ENCODE peak calls at places on chromosomes 5 and 9, in seven cellular contexts. One of them, this sample, is unnamed.

GRCh38 chr5:6246820-6247437 is 131.4 kb downstream of the MED10 start:
- DNase-seq in body of pancreas: no peak
- DNase-seq in RWPE2: no peak
- DNase-seq in upper lobe of right lung: no peak
- DNase-seq in tibial nerve: no peak
- DNase-seq in CD8-positive, alpha-beta T cell: no peak
- DNase-seq in AG09319: no peak
- DNase-seq in this sample: no peak

GRCh38 chr5:59725393-59725768 is 168.1 kb downstream of the PDE4D start:
- DNase-seq in body of pancreas: no peak
- DNase-seq in RWPE2: no peak
- DNase-seq in upper lobe of right lung: no peak
- DNase-seq in tibial nerve: no peak
- DNase-seq in CD8-positive, alpha-beta T cell: no peak
- DNase-seq in AG09319: no peak
- DNase-seq in this sample: no peak

GRCh38 chr5:134130239-134130945 is 15.9 kb downstream of the TCF7 start:
- DNase-seq in body of pancreas: no peak
- DNase-seq in RWPE2: peak
- DNase-seq in upper lobe of right lung: peak
- DNase-seq in tibial nerve: no peak
- DNase-seq in CD8-positive, alpha-beta T cell: no peak
- DNase-seq in AG09319: no peak
- DNase-seq in this sample: peak

GRCh38 chr5:83095973-83096539 is 18.7 kb downstream of the XRCC4 start:
- DNase-seq in body of pancreas: no peak
- DNase-seq in RWPE2: peak
- DNase-seq in upper lobe of right lung: no peak
- DNase-seq in tibial nerve: no peak
- DNase-seq in CD8-positive, alpha-beta T cell: no peak
- DNase-seq in AG09319: no peak
- DNase-seq in this sample: no peak

GRCh38 chr9:37097294-37097693 is 23.1 kb upstream of the ZCCHC7 start:
- DNase-seq in body of pancreas: no peak
- DNase-seq in RWPE2: no peak
- DNase-seq in upper lobe of right lung: no peak
- DNase-seq in tibial nerve: no peak
- DNase-seq in CD8-positive, alpha-beta T cell: no peak
- DNase-seq in AG09319: no peak
- DNase-seq in this sample: no peak

GRCh38 chr9:114733814-114734213 is 51.8 kb upstream of the TEX48 start:
- DNase-seq in body of pancreas: no peak
- DNase-seq in RWPE2: peak
- DNase-seq in upper lobe of right lung: no peak
- DNase-seq in tibial nerve: no peak
- DNase-seq in CD8-positive, alpha-beta T cell: no peak
- DNase-seq in AG09319: no peak
- DNase-seq in this sample: no peak

GRCh38 chr9:32426278-32426939 is 42.0 kb downstream of the ACO1 start:
- DNase-seq in body of pancreas: peak
- DNase-seq in RWPE2: no peak
- DNase-seq in upper lobe of right lung: peak
- DNase-seq in tibial nerve: no peak
- DNase-seq in CD8-positive, alpha-beta T cell: no peak
- DNase-seq in AG09319: peak
- DNase-seq in this sample: no peak

GRCh38 chr9:2230362-2230761 is 215.2 kb downstream of the SMARCA2 start:
- DNase-seq in body of pancreas: no peak
- DNase-seq in RWPE2: no peak
- DNase-seq in upper lobe of right lung: no peak
- DNase-seq in tibial nerve: no peak
- DNase-seq in CD8-positive, alpha-beta T cell: no peak
- DNase-seq in AG09319: no peak
- DNase-seq in this sample: no peak

GRCh38 chr5:143933434-143933833 is 121.5 kb downstream of the HMHB1 start:
- DNase-seq in body of pancreas: no peak
- DNase-seq in RWPE2: no peak
- DNase-seq in upper lobe of right lung: no peak
- DNase-seq in tibial nerve: no peak
- DNase-seq in CD8-positive, alpha-beta T cell: no peak
- DNase-seq in AG09319: no peak
- DNase-seq in this sample: no peak

GRCh38 chr5:59119480-59119879 is 536.6 kb downstream of the RAB3C start:
- DNase-seq in body of pancreas: no peak
- DNase-seq in RWPE2: no peak
- DNase-seq in upper lobe of right lung: no peak
- DNase-seq in tibial nerve: no peak
- DNase-seq in CD8-positive, alpha-beta T cell: no peak
- DNase-seq in AG09319: no peak
- DNase-seq in this sample: no peak

GRCh38 chr5:156949424-156949823 is 13.6 kb downstream of the TIMD4 start:
- DNase-seq in body of pancreas: no peak
- DNase-seq in RWPE2: no peak
- DNase-seq in upper lobe of right lung: no peak
- DNase-seq in tibial nerve: no peak
- DNase-seq in CD8-positive, alpha-beta T cell: no peak
- DNase-seq in AG09319: no peak
- DNase-seq in this sample: no peak

GRCh38 chr5:172855597-172856292 is 21.7 kb downstream of the ERGIC1 start:
- DNase-seq in body of pancreas: no peak
- DNase-seq in RWPE2: no peak
- DNase-seq in upper lobe of right lung: peak
- DNase-seq in tibial nerve: no peak
- DNase-seq in CD8-positive, alpha-beta T cell: no peak
- DNase-seq in AG09319: no peak
- DNase-seq in this sample: no peak

GRCh38 chr9:135348076-135348787 is 131.3 kb upstream of the PPP1R26 start:
- DNase-seq in body of pancreas: no peak
- DNase-seq in RWPE2: peak
- DNase-seq in upper lobe of right lung: no peak
- DNase-seq in tibial nerve: no peak
- DNase-seq in CD8-positive, alpha-beta T cell: no peak
- DNase-seq in AG09319: no peak
- DNase-seq in this sample: peak

GRCh38 chr5:8184455-8185063 is 315.6 kb downstream of the MTRR start:
- DNase-seq in body of pancreas: peak
- DNase-seq in RWPE2: no peak
- DNase-seq in upper lobe of right lung: peak
- DNase-seq in tibial nerve: no peak
- DNase-seq in CD8-positive, alpha-beta T cell: no peak
- DNase-seq in AG09319: peak
- DNase-seq in this sample: no peak

GRCh38 chr5:3599283-3600105 is 3.9 kb downstream of the IRX1 start:
- DNase-seq in body of pancreas: no peak
- DNase-seq in RWPE2: peak
- DNase-seq in upper lobe of right lung: no peak
- DNase-seq in tibial nerve: no peak
- DNase-seq in CD8-positive, alpha-beta T cell: no peak
- DNase-seq in AG09319: no peak
- DNase-seq in this sample: no peak

GRCh38 chr5:157597277-157597676 is 21.7 kb upstream of the ADAM19 start:
- DNase-seq in body of pancreas: no peak
- DNase-seq in RWPE2: no peak
- DNase-seq in upper lobe of right lung: no peak
- DNase-seq in tibial nerve: no peak
- DNase-seq in CD8-positive, alpha-beta T cell: no peak
- DNase-seq in AG09319: no peak
- DNase-seq in this sample: no peak

GRCh38 chr5:33939863-33940262 is 3.7 kb downstream of the RXFP3 start:
- DNase-seq in body of pancreas: no peak
- DNase-seq in RWPE2: no peak
- DNase-seq in upper lobe of right lung: no peak
- DNase-seq in tibial nerve: no peak
- DNase-seq in CD8-positive, alpha-beta T cell: no peak
- DNase-seq in AG09319: no peak
- DNase-seq in this sample: no peak

GRCh38 chr9:109010676-109011655 is 2.3 kb downstream of the CTNNAL1 start:
- DNase-seq in body of pancreas: no peak
- DNase-seq in RWPE2: no peak
- DNase-seq in upper lobe of right lung: no peak
- DNase-seq in tibial nerve: no peak
- DNase-seq in CD8-positive, alpha-beta T cell: no peak
- DNase-seq in AG09319: no peak
- DNase-seq in this sample: no peak

GRCh38 chr9:109002141-109002540 is 11.2 kb downstream of the CTNNAL1 start:
- DNase-seq in body of pancreas: no peak
- DNase-seq in RWPE2: no peak
- DNase-seq in upper lobe of right lung: no peak
- DNase-seq in tibial nerve: no peak
- DNase-seq in CD8-positive, alpha-beta T cell: no peak
- DNase-seq in AG09319: no peak
- DNase-seq in this sample: no peak

GRCh38 chr9:109003116-109003515 is 10.2 kb downstream of the CTNNAL1 start:
- DNase-seq in body of pancreas: no peak
- DNase-seq in RWPE2: no peak
- DNase-seq in upper lobe of right lung: no peak
- DNase-seq in tibial nerve: no peak
- DNase-seq in CD8-positive, alpha-beta T cell: no peak
- DNase-seq in AG09319: no peak
- DNase-seq in this sample: no peak

GRCh38 chr9:109001275-109001676 is 12.0 kb downstream of the CTNNAL1 start:
- DNase-seq in body of pancreas: no peak
- DNase-seq in RWPE2: no peak
- DNase-seq in upper lobe of right lung: no peak
- DNase-seq in tibial nerve: no peak
- DNase-seq in CD8-positive, alpha-beta T cell: no peak
- DNase-seq in AG09319: no peak
- DNase-seq in this sample: no peak

DNA sequence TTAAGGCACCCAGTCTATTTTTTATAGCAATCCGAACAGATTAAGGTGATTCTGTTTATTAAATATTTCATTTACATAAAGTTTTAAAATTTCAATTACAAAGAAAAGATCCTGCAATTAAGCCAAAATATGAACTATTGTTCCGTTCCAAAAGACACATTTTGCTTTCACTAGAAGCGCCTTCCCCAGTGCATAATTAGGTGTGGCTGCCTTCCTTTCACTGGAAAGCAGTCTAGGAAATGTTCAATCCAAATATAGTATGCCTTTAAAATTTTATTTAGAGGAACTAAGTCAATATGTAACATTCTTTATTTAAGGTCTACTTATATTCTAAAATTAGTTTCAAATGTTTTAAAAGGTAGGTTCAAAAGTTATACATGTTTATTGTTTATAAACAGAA is 7.6 kb downstream of the CTNNAL1 start:
- DNase-seq in body of pancreas: no peak
- DNase-seq in RWPE2: no peak
- DNase-seq in upper lobe of right lung: no peak
- DNase-seq in tibial nerve: no peak
- DNase-seq in CD8-positive, alpha-beta T cell: no peak
- DNase-seq in AG09319: no peak
- DNase-seq in this sample: no peak
- TF ChIP-seq CTCF in body of pancreas: no peak
- TF ChIP-seq CTCF in RWPE2: no peak
- TF ChIP-seq CTCF in upper lobe of right lung: no peak
- TF ChIP-seq CTCF in tibial nerve: no peak
- TF ChIP-seq CTCF in CD8-positive, alpha-beta T cell: no peak
- TF ChIP-seq CTCF in AG09319: no peak
- TF ChIP-seq CTCF in this sample: no peak

DNA sequence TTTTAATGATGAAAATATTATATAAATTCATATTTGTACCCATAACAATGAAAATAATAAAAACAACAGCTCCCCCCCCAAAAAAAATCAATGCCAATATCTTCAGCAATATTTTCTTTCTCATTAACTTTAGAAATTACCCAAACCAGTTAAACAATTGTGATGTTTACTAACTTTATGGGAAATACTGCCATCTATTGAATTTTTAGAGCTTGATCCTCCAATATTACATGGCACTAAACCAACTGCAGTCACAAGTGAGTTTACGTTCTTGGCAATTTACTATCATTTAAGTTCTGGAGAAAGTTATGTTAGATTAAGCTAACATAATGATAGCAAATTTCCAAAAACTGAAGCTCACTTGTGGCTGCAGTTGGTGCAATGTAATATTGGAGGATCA is 379.6 kb downstream of the CDH18 start:
- DNase-seq in body of pancreas: no peak
- DNase-seq in RWPE2: no peak
- DNase-seq in upper lobe of right lung: no peak
- DNase-seq in tibial nerve: no peak
- DNase-seq in CD8-positive, alpha-beta T cell: no peak
- DNase-seq in AG09319: no peak
- DNase-seq in this sample: no peak
- TF ChIP-seq CTCF in body of pancreas: peak
- TF ChIP-seq CTCF in RWPE2: peak
- TF ChIP-seq CTCF in upper lobe of right lung: peak
- TF ChIP-seq CTCF in tibial nerve: no peak
- TF ChIP-seq CTCF in CD8-positive, alpha-beta T cell: no peak
- TF ChIP-seq CTCF in AG09319: no peak
- TF ChIP-seq CTCF in this sample: peak

DNA sequence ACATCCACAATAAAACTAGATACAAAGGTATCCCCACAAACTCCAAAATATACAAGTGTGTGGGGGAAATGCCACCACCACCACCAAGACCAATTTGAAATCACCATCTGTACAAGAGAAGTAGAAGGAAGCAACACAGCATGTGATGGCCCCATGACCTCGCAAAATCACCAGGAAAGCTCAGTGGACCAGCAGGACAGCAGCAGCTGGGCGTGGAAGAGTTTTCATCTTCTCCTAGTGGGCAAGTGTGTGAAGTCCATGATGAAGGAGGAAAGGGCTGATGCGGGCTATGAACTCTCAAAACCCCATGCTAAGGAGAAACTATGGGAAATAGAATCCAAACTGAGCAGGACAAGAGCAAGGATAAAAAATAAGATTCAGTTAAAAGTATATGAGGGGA is 58.1 kb downstream of the GOLPH3 start:
- DNase-seq in body of pancreas: no peak
- DNase-seq in RWPE2: no peak
- DNase-seq in upper lobe of right lung: no peak
- DNase-seq in tibial nerve: no peak
- DNase-seq in CD8-positive, alpha-beta T cell: no peak
- DNase-seq in AG09319: no peak
- DNase-seq in this sample: no peak
- TF ChIP-seq CTCF in body of pancreas: no peak
- TF ChIP-seq CTCF in RWPE2: no peak
- TF ChIP-seq CTCF in upper lobe of right lung: no peak
- TF ChIP-seq CTCF in tibial nerve: no peak
- TF ChIP-seq CTCF in CD8-positive, alpha-beta T cell: no peak
- TF ChIP-seq CTCF in AG09319: no peak
- TF ChIP-seq CTCF in this sample: peak

GRCh38 chr5:56853710-56854109 is 38.4 kb downstream of the MAP3K1 start:
- DNase-seq in body of pancreas: no peak
- DNase-seq in RWPE2: no peak
- DNase-seq in upper lobe of right lung: no peak
- DNase-seq in tibial nerve: no peak
- DNase-seq in CD8-positive, alpha-beta T cell: no peak
- DNase-seq in AG09319: no peak
- DNase-seq in this sample: no peak

GRCh38 chr5:56858777-56859442 is 43.6 kb downstream of the MAP3K1 start:
- DNase-seq in body of pancreas: peak
- DNase-seq in RWPE2: no peak
- DNase-seq in upper lobe of right lung: no peak
- DNase-seq in tibial nerve: no peak
- DNase-seq in CD8-positive, alpha-beta T cell: no peak
- DNase-seq in AG09319: no peak
- DNase-seq in this sample: no peak

GRCh38 chr5:56852228-56853000 is 37.1 kb downstream of the MAP3K1 start:
- DNase-seq in body of pancreas: no peak
- DNase-seq in RWPE2: no peak
- DNase-seq in upper lobe of right lung: no peak
- DNase-seq in tibial nerve: no peak
- DNase-seq in CD8-positive, alpha-beta T cell: no peak
- DNase-seq in AG09319: no peak
- DNase-seq in this sample: no peak

GRCh38 chr5:56854920-56855319 is 39.6 kb downstream of the MAP3K1 start:
- DNase-seq in body of pancreas: no peak
- DNase-seq in RWPE2: no peak
- DNase-seq in upper lobe of right lung: no peak
- DNase-seq in tibial nerve: no peak
- DNase-seq in CD8-positive, alpha-beta T cell: no peak
- DNase-seq in AG09319: no peak
- DNase-seq in this sample: no peak

GRCh38 chr5:56856779-56857178 is 41.4 kb downstream of the MAP3K1 start:
- DNase-seq in body of pancreas: no peak
- DNase-seq in RWPE2: no peak
- DNase-seq in upper lobe of right lung: no peak
- DNase-seq in tibial nerve: no peak
- DNase-seq in CD8-positive, alpha-beta T cell: no peak
- DNase-seq in AG09319: no peak
- DNase-seq in this sample: no peak
- TF ChIP-seq CTCF in body of pancreas: no peak
- TF ChIP-seq CTCF in RWPE2: peak
- TF ChIP-seq CTCF in upper lobe of right lung: no peak
- TF ChIP-seq CTCF in tibial nerve: no peak
- TF ChIP-seq CTCF in CD8-positive, alpha-beta T cell: no peak
- TF ChIP-seq CTCF in AG09319: no peak
- TF ChIP-seq CTCF in this sample: peak

This sample was measured in chondrocyte.